ENCODE peak calls at places on chromosomes 12 and 14, in eight cellular contexts. X is GM23338, O is astrocyte, W is K562, G is neural progenitor cell, Q is endothelial cell of umbilical vein, I is HepG2, R is GM23248. L is an unnamed sample.

GRCh38 chr12:49339464-49339861 is 2.5 kb upstream of the C1QL4 start:
- DNase-seq in X (peak), O (no peak), W (no peak), G (peak), Q (no peak), I (no peak), R (no peak), L (no peak)

GRCh38 chr14:102824832-102825231 is 47.6 kb downstream of the TRAF3 start:
- DNase-seq in X (no peak), O (peak), W (no peak), G (no peak), Q (peak), I (no peak), R (peak), L (no peak)

GRCh38 chr12:3170423-3171194 is 93.4 kb downstream of the TSPAN9 start:
- DNase-seq in X (no peak), O (peak), W (no peak), G (no peak), Q (peak), I (no peak), R (peak), L (peak)

GRCh38 chr14:35114036-35114435 is 7.8 kb downstream of the PPP2R3C start:
- DNase-seq in X (no peak), O (no peak), W (no peak), G (no peak), Q (no peak), I (no peak), R (peak), L (no peak)

GRCh38 chr14:98900236-98900635 is 371.8 kb downstream of the BCL11B start:
- DNase-seq in X (no peak), O (no peak), W (no peak), G (no peak), Q (no peak), I (no peak), R (no peak), L (no peak)

GRCh38 chr12:112842441-112842840 is 50.9 kb downstream of the RPH3A start:
- DNase-seq in X (no peak), O (no peak), W (no peak), G (no peak), Q (no peak), I (no peak), R (no peak), L (no peak)

GRCh38 chr12:93434305-93434704 is 7.4 kb downstream of the UBE2N start:
- DNase-seq in X (no peak), O (peak), W (no peak), G (no peak), Q (no peak), I (no peak), R (peak), L (no peak)

GRCh38 chr12:76679778-76680177 is 84.1 kb upstream of the ZDHHC17 start:
- DNase-seq in X (no peak), O (peak), W (no peak), G (no peak), Q (peak), I (no peak), R (no peak), L (no peak)

GRCh38 chr12:65858831-65859230 is 34.5 kb downstream of the HMGA2 start:
- DNase-seq in X (no peak), O (no peak), W (no peak), G (no peak), Q (peak), I (no peak), R (peak), L (no peak)

GRCh38 chr14:104724981-104725771 is 1.1 kb downstream of the ADSS1 start:
- DNase-seq in X (peak), O (no peak), W (peak), G (peak), Q (no peak), I (peak), R (peak), L (peak)

GRCh38 chr12:117151195-117152031 is 38.9 kb downstream of the FBXO21 start:
- DNase-seq in X (peak), O (no peak), W (peak), G (peak), Q (peak), I (peak), R (peak), L (no peak)

GRCh38 chr12:1644523-1645438 is 15.8 kb downstream of the WNT5B start:
- DNase-seq in X (no peak), O (peak), W (no peak), G (no peak), Q (peak), I (no peak), R (peak), L (no peak)

GRCh38 chr14:54108481-54109471 is 152.2 kb upstream of the BMP4 start:
- DNase-seq in X (no peak), O (peak), W (no peak), G (no peak), Q (peak), I (peak), R (peak), L (peak)

GRCh38 chr12:11855993-11856374 is 206.5 kb downstream of the ETV6 start:
- DNase-seq in X (no peak), O (no peak), W (no peak), G (peak), Q (no peak), I (no peak), R (no peak), L (no peak)

GRCh38 chr14:96958057-96958456 is 160.9 kb downstream of the VRK1 start:
- DNase-seq in X (no peak), O (no peak), W (no peak), G (no peak), Q (no peak), I (no peak), R (no peak), L (no peak)

DNA sequence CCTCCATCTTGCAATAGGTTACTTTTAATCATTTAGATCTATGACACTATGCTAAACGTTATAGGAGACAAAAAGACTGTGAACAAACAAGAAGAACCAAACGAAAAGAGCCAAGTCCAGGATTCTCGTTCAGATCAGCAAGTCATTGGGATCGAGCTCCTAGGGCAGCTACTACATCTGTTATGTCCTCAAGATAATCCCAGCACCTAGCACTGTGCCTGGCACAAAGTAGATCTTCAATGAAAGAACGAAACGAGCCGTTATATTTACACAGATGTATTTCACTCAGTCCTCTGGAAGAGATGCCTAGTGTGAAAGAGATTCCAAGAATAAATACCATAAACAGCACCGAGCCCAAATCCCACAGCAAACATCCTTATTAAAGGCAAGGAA is 488 bp upstream of the EFCAB11 start:
- DNase-seq in X (no peak), O (no peak), W (no peak), G (no peak), Q (no peak), I (no peak), R (no peak), L (no peak)
- H3K27ac ChIP-seq in X (no peak), O (peak), W (peak), G (no peak), Q (peak), I (peak), R (peak), L (no peak)

DNA sequence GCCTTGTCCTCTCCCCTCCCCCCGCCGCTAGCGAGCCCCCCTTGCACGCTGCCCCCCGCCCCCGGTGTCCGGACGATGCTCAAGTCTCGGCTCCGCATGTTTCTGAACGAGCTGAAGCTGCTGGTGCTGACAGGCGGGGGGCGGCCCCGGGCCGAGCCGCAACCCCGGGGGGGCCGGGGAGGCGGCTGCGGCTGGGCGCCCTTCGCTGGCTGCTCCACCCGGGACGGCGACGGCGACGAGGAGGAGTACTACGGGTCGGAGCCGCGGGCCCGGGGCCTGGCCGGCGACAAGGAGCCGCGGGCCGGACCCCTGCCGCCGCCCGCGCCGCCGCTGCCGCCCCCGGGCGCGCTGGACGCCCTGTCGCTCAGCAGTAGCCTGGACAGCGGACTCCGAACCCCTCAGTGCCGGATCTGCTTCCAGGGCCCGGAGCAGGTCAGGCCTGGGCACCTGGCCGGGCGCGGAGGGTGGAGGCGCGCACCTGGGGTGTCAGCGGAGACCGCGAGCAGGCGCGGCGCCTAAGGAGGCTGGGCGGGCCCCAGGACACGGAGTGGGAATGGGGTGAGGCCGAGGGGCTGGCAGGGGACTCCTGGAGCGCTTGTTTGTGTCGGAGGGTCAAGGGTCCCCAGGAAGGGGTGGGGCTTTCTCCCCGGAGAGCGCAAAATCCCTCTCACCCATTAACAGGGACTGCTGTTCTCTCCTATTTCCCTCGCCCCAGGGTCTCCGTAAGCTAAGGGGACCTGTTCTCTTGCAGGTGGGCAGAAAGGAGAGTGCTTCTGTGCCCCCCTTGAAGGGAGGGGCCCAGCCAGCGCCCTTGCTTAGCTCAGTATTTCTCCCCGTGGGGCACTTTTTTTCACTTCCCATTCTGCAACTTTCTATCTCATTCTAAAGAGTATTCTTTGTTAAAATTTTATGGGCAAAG is 810 bp downstream of the MARCHF9 start:
- DNase-seq in X (peak), O (no peak), W (peak), G (peak), Q (no peak), I (no peak), R (peak), L (no peak)
- TF ChIP-seq EZH2 in X (no peak), O (peak), W (no peak), G (no peak), Q (peak), I (no peak), R (peak), L (no peak)

DNA sequence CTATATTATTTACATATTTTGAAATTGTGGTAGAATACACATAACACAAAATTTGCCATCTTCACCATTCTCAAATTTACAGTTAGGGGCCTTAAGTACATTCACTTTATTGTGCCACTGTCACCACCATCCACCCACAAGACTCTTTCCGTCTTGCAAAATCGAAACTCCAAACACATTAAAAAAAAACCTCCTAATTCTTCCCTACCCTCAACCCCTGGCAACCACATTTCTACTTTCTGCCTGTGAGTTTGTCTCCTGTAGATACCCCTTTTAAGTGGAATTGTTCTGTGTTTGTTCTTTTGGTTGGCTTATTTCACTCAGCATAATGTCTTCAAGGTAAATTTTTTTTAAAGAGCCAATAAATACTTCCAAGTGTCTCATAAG is 31.6 kb upstream of the AMIGO2 start:
- DNase-seq in X (no peak), O (no peak), W (no peak), G (no peak), Q (no peak), I (no peak), R (no peak), L (no peak)
- H3K4me2 ChIP-seq in X (no peak), O (no peak), W (no peak), G (no peak), Q (no peak), I (no peak), R (no peak), L (no peak)

GRCh38 chr14:40920380-40920779 is 686.3 kb upstream of the LRFN5 start:
- DNase-seq in X (no peak), O (no peak), W (no peak), G (no peak), Q (no peak), I (no peak), R (no peak), L (no peak)
- H3K27ac ChIP-seq in X (no peak), O (no peak), W (no peak), G (no peak), Q (no peak), I (no peak), R (no peak), L (no peak)

GRCh38 chr14:52686176-52686575 is 9.2 kb downstream of the ERO1A start:
- DNase-seq in X (no peak), O (no peak), W (no peak), G (no peak), Q (no peak), I (no peak), R (no peak), L (no peak)
- TF ChIP-seq EZH2 in X (no peak), O (no peak), W (no peak), G (no peak), Q (no peak), I (no peak), R (no peak), L (no peak)

GRCh38 chr14:33280646-33281045 is 342.0 kb downstream of the NPAS3 start:
- DNase-seq in X (no peak), O (peak), W (no peak), G (no peak), Q (no peak), I (no peak), R (peak), L (no peak)
- H3K4me2 ChIP-seq in X (no peak), O (peak), W (no peak), G (no peak), Q (no peak), I (no peak), R (peak), L (no peak)